ENCODE peak calls at places on chromosomes 3 and 15, in seven cellular contexts. One of them, this sample, is unnamed.

GRCh38 chr3:133763797-133764734 is 17.9 kb downstream of the TF start:
- DNase-seq in breast epithelium: no peak
- DNase-seq in fibroblast of mammary gland: peak; percentile 6
- DNase-seq in IMR-90: no peak
- DNase-seq in D721Med: no peak
- DNase-seq in Calu3: no peak
- DNase-seq in GM20000: no peak
- DNase-seq in this sample: no peak

GRCh38 chr3:194937144-194937543 is 251.5 kb downstream of the FAM43A start:
- DNase-seq in IMR-90: no peak
- DNase-seq in breast epithelium: no peak
- DNase-seq in fibroblast of mammary gland: no peak
- DNase-seq in Calu3: no peak
- DNase-seq in GM20000: no peak
- DNase-seq in D721Med: no peak
- DNase-seq in this sample: no peak

GRCh38 chr3:5426094-5426883 is 238.8 kb downstream of the EDEM1 start:
- DNase-seq in IMR-90: peak; percentile 22
- DNase-seq in fibroblast of mammary gland: peak; percentile 55
- DNase-seq in D721Med: no peak
- DNase-seq in Calu3: peak; percentile 86
- DNase-seq in breast epithelium: peak; percentile 75
- DNase-seq in GM20000: peak; percentile 65
- DNase-seq in this sample: peak; percentile 75

GRCh38 chr3:88044411-88044810 is 14.4 kb downstream of the CGGBP1 start:
- DNase-seq in D721Med: no peak
- DNase-seq in fibroblast of mammary gland: no peak
- DNase-seq in Calu3: no peak
- DNase-seq in IMR-90: no peak
- DNase-seq in breast epithelium: no peak
- DNase-seq in GM20000: no peak
- DNase-seq in this sample: no peak

GRCh38 chr3:140910860-140911259 is 30.8 kb upstream of the SLC25A36 start:
- DNase-seq in D721Med: no peak
- DNase-seq in Calu3: no peak
- DNase-seq in fibroblast of mammary gland: peak; percentile 26
- DNase-seq in breast epithelium: no peak
- DNase-seq in IMR-90: peak; percentile 7
- DNase-seq in GM20000: no peak
- DNase-seq in this sample: peak; percentile 14

GRCh38 chr15:85314653-85315052 is 65.8 kb upstream of the AKAP13 start:
- DNase-seq in Calu3: no peak
- DNase-seq in GM20000: no peak
- DNase-seq in D721Med: no peak
- DNase-seq in breast epithelium: no peak
- DNase-seq in IMR-90: peak; percentile 73
- DNase-seq in fibroblast of mammary gland: no peak
- DNase-seq in this sample: no peak

GRCh38 chr3:129727707-129728106 is 121.2 kb upstream of the PLXND1 start:
- DNase-seq in Calu3: no peak
- DNase-seq in GM20000: no peak
- DNase-seq in breast epithelium: no peak
- DNase-seq in fibroblast of mammary gland: no peak
- DNase-seq in D721Med: no peak
- DNase-seq in IMR-90: peak; percentile 80
- DNase-seq in this sample: no peak

GRCh38 chr3:190443257-190443656 is 6.4 kb downstream of the TMEM207 start:
- DNase-seq in breast epithelium: no peak
- DNase-seq in GM20000: no peak
- DNase-seq in Calu3: peak; percentile 48
- DNase-seq in IMR-90: peak; percentile 44
- DNase-seq in D721Med: no peak
- DNase-seq in fibroblast of mammary gland: peak; percentile 31
- DNase-seq in this sample: no peak

GRCh38 chr3:81393251-81393650 is 368.2 kb downstream of the GBE1 start:
- DNase-seq in fibroblast of mammary gland: no peak
- DNase-seq in GM20000: no peak
- DNase-seq in D721Med: no peak
- DNase-seq in IMR-90: no peak
- DNase-seq in breast epithelium: no peak
- DNase-seq in Calu3: no peak
- DNase-seq in this sample: no peak

GRCh38 chr3:120177151-120177550 is 82.9 kb upstream of the GSK3B start:
- DNase-seq in breast epithelium: peak; percentile 79
- DNase-seq in D721Med: no peak
- DNase-seq in IMR-90: peak; percentile 81
- DNase-seq in fibroblast of mammary gland: peak; percentile 85
- DNase-seq in GM20000: no peak
- DNase-seq in Calu3: peak; percentile 43
- DNase-seq in this sample: peak; percentile 19

GRCh38 chr3:23459437-23459836 is 256.3 kb downstream of the UBE2E2 start:
- DNase-seq in breast epithelium: no peak
- DNase-seq in Calu3: no peak
- DNase-seq in fibroblast of mammary gland: no peak
- DNase-seq in D721Med: no peak
- DNase-seq in IMR-90: no peak
- DNase-seq in GM20000: no peak
- DNase-seq in this sample: no peak

GRCh38 chr3:133426721-133427120 is 26.9 kb downstream of the BFSP2 start:
- DNase-seq in fibroblast of mammary gland: peak; percentile 79
- DNase-seq in D721Med: no peak
- DNase-seq in Calu3: no peak
- DNase-seq in IMR-90: peak; percentile 86
- DNase-seq in breast epithelium: no peak
- DNase-seq in GM20000: no peak
- DNase-seq in this sample: no peak

GRCh38 chr3:194148383-194148782 is 12.4 kb downstream of the HES1 start:
- DNase-seq in fibroblast of mammary gland: peak; percentile 16
- DNase-seq in D721Med: no peak
- DNase-seq in GM20000: no peak
- DNase-seq in breast epithelium: peak; percentile 65
- DNase-seq in Calu3: no peak
- DNase-seq in IMR-90: peak; percentile 34
- DNase-seq in this sample: no peak

GRCh38 chr3:133592843-133593242 is 19.4 kb downstream of the CDV3 start:
- DNase-seq in GM20000: no peak
- DNase-seq in fibroblast of mammary gland: no peak
- DNase-seq in Calu3: no peak
- DNase-seq in breast epithelium: no peak
- DNase-seq in IMR-90: no peak
- DNase-seq in D721Med: no peak
- DNase-seq in this sample: no peak

GRCh38 chr3:36172699-36173098 is 207.6 kb upstream of the STAC start:
- DNase-seq in IMR-90: no peak
- DNase-seq in fibroblast of mammary gland: no peak
- DNase-seq in GM20000: no peak
- DNase-seq in D721Med: no peak
- DNase-seq in breast epithelium: no peak
- DNase-seq in Calu3: no peak
- DNase-seq in this sample: no peak

GRCh38 chr15:96331942-96332853 is 1.7 kb downstream of the NR2F2 start:
- DNase-seq in fibroblast of mammary gland: peak; percentile 49
- DNase-seq in breast epithelium: no peak
- DNase-seq in D721Med: no peak
- DNase-seq in IMR-90: no peak
- DNase-seq in GM20000: peak; percentile 26
- DNase-seq in Calu3: peak; percentile 47
- DNase-seq in this sample: no peak

GRCh38 chr3:105823149-105823866 is 45.5 kb downstream of the CBLB start:
- DNase-seq in IMR-90: peak; percentile 98
- DNase-seq in fibroblast of mammary gland: peak; percentile 97
- DNase-seq in GM20000: no peak
- DNase-seq in Calu3: peak; percentile 6
- DNase-seq in breast epithelium: no peak
- DNase-seq in D721Med: no peak
- DNase-seq in this sample: no peak

GRCh38 chr3:126496894-126497850 is 20.4 kb downstream of the UROC1 start:
- DNase-seq in Calu3: no peak
- DNase-seq in breast epithelium: no peak
- DNase-seq in fibroblast of mammary gland: no peak
- DNase-seq in IMR-90: no peak
- DNase-seq in D721Med: no peak
- DNase-seq in GM20000: no peak
- DNase-seq in this sample: no peak

GRCh38 chr3:67433109-67433508 is 221.3 kb downstream of the SUCLG2 start:
- DNase-seq in fibroblast of mammary gland: no peak
- DNase-seq in Calu3: no peak
- DNase-seq in GM20000: no peak
- DNase-seq in IMR-90: no peak
- DNase-seq in D721Med: no peak
- DNase-seq in breast epithelium: no peak
- DNase-seq in this sample: no peak

GRCh38 chr3:41200669-41201021 is 1.3 kb downstream of the CTNNB1 start:
- DNase-seq in Calu3: peak; percentile 7
- DNase-seq in breast epithelium: no peak
- DNase-seq in D721Med: no peak
- DNase-seq in GM20000: peak; percentile 28
- DNase-seq in fibroblast of mammary gland: peak; percentile 50
- DNase-seq in IMR-90: peak; percentile 51
- DNase-seq in this sample: peak; percentile 14

GRCh38 chr15:74396445-74397238 is 29.2 kb upstream of the CYP11A1 start:
- DNase-seq in Calu3: peak; percentile 91
- DNase-seq in fibroblast of mammary gland: peak; percentile 88
- DNase-seq in breast epithelium: no peak
- DNase-seq in GM20000: peak; percentile 78
- DNase-seq in IMR-90: peak; percentile 89
- DNase-seq in D721Med: no peak
- DNase-seq in this sample: no peak

GRCh38 chr3:177591371-177591770 is 394.1 kb upstream of the TBL1XR1 start:
- DNase-seq in fibroblast of mammary gland: peak; percentile 70
- DNase-seq in breast epithelium: no peak
- DNase-seq in GM20000: no peak
- DNase-seq in Calu3: no peak
- DNase-seq in IMR-90: no peak
- DNase-seq in D721Med: no peak
- DNase-seq in this sample: no peak

GRCh38 chr3:189049458-189050231 is 122.1 kb upstream of the TPRG1 start:
- DNase-seq in D721Med: no peak
- DNase-seq in Calu3: no peak
- DNase-seq in fibroblast of mammary gland: no peak
- DNase-seq in breast epithelium: no peak
- DNase-seq in GM20000: no peak
- DNase-seq in IMR-90: no peak
- DNase-seq in this sample: no peak

GRCh38 chr3:32198011-32198410 is 40.5 kb upstream of the CMTM8 start:
- DNase-seq in breast epithelium: no peak
- DNase-seq in D721Med: no peak
- DNase-seq in IMR-90: no peak
- DNase-seq in fibroblast of mammary gland: no peak
- DNase-seq in Calu3: no peak
- DNase-seq in GM20000: no peak
- DNase-seq in this sample: no peak

GRCh38 chr3:188916934-188917391 is 254.8 kb upstream of the TPRG1 start:
- DNase-seq in GM20000: no peak
- DNase-seq in D721Med: no peak
- DNase-seq in Calu3: no peak
- DNase-seq in fibroblast of mammary gland: no peak
- DNase-seq in breast epithelium: no peak
- DNase-seq in IMR-90: no peak
- DNase-seq in this sample: no peak

GRCh38 chr3:196193738-196194541 is 17.3 kb downstream of the ZDHHC19 start:
- DNase-seq in breast epithelium: no peak
- DNase-seq in Calu3: no peak
- DNase-seq in GM20000: no peak
- DNase-seq in fibroblast of mammary gland: no peak
- DNase-seq in D721Med: no peak
- DNase-seq in IMR-90: no peak
- DNase-seq in this sample: no peak

GRCh38 chr3:184262166-184262926 is 993 bp upstream of the CAMK2N2 start:
- DNase-seq in breast epithelium: no peak
- DNase-seq in GM20000: no peak
- DNase-seq in Calu3: peak; percentile 47
- DNase-seq in D721Med: no peak
- DNase-seq in fibroblast of mammary gland: no peak
- DNase-seq in IMR-90: peak; percentile 2
- DNase-seq in this sample: no peak

GRCh38 chr15:70193734-70194133 is 96.0 kb upstream of the TLE3 start:
- DNase-seq in D721Med: no peak
- DNase-seq in IMR-90: no peak
- DNase-seq in breast epithelium: no peak
- DNase-seq in Calu3: no peak
- DNase-seq in GM20000: no peak
- DNase-seq in fibroblast of mammary gland: no peak
- DNase-seq in this sample: no peak
- TF ChIP-seq CTCF in D721Med: no peak
- TF ChIP-seq CTCF in IMR-90: no peak
- TF ChIP-seq CTCF in breast epithelium: no peak
- TF ChIP-seq CTCF in Calu3: no peak
- TF ChIP-seq CTCF in GM20000: no peak
- TF ChIP-seq CTCF in fibroblast of mammary gland: no peak
- TF ChIP-seq CTCF in this sample: no peak

GRCh38 chr3:33915796-33916589 is 117.6 kb downstream of the PDCD6IP start:
- DNase-seq in fibroblast of mammary gland: peak; percentile 24
- DNase-seq in Calu3: no peak
- DNase-seq in IMR-90: peak; percentile 28
- DNase-seq in breast epithelium: no peak
- DNase-seq in D721Med: no peak
- DNase-seq in GM20000: peak; percentile 28
- DNase-seq in this sample: no peak
- TF ChIP-seq CTCF in fibroblast of mammary gland: peak; percentile 30
- TF ChIP-seq CTCF in Calu3: no peak
- TF ChIP-seq CTCF in IMR-90: peak; percentile 45
- TF ChIP-seq CTCF in breast epithelium: no peak
- TF ChIP-seq CTCF in D721Med: no peak
- TF ChIP-seq CTCF in GM20000: no peak
- TF ChIP-seq CTCF in this sample: no peak

DNA sequence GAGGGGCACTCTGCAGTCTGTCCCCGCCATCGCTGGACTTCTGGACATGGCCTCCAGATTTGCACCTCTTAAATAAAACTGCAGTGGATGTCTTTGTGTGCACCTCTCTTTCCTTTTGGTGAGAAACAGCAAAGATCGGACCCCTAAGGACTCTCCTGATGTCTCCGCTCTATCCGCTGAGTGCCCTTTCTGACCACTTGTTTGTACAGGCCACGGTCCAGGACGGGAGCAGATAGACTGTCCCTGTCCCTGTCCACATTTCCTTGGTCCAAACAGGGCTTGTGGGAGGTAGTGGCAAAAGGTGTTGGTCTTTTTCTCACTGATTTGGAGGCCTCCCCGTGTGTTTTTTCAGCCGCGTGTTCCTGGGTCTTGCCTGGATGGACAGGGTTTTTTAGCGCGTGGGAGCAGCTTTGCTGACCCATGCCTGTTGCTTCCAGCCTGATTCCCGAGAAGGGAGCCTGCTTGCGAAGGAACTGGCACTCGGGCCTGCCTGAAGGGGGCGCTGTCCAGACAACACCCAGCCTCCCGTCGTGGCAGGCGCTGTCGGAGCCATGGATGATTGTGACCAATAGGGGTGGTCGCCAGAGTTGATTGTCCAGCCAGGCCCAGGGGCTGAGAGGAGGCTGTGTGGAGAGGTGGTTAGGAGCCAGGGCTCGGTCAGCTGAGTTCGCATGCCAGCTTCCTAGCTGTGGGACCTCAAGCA is 13.2 kb upstream of the STAB1 start:
- DNase-seq in GM20000: no peak
- DNase-seq in D721Med: no peak
- DNase-seq in IMR-90: peak; percentile 4
- DNase-seq in Calu3: no peak
- DNase-seq in fibroblast of mammary gland: peak; percentile 34
- DNase-seq in breast epithelium: no peak
- DNase-seq in this sample: peak; percentile 80
- TF ChIP-seq CTCF in GM20000: peak; percentile 20
- TF ChIP-seq CTCF in D721Med: peak; percentile 43
- TF ChIP-seq CTCF in IMR-90: peak; percentile 35
- TF ChIP-seq CTCF in Calu3: no peak
- TF ChIP-seq CTCF in fibroblast of mammary gland: peak; percentile 41
- TF ChIP-seq CTCF in breast epithelium: no peak
- TF ChIP-seq CTCF in this sample: peak; percentile 88

GRCh38 chr3:45347329-45348000 is 40.9 kb upstream of the LARS2 start:
- DNase-seq in D721Med: no peak
- DNase-seq in GM20000: no peak
- DNase-seq in Calu3: no peak
- DNase-seq in breast epithelium: no peak
- DNase-seq in fibroblast of mammary gland: no peak
- DNase-seq in IMR-90: peak; percentile 18
- DNase-seq in this sample: no peak
- TF ChIP-seq CTCF in D721Med: no peak
- TF ChIP-seq CTCF in GM20000: no peak
- TF ChIP-seq CTCF in Calu3: no peak
- TF ChIP-seq CTCF in breast epithelium: no peak
- TF ChIP-seq CTCF in fibroblast of mammary gland: no peak
- TF ChIP-seq CTCF in IMR-90: no peak
- TF ChIP-seq CTCF in this sample: no peak